ENCODE peak calls at places on chromosomes 6 and 20, in four cellular contexts. One of them, this sample, is unnamed.

GRCh38 chr6:3245216-3245615 is 13.5 kb upstream of the PSMG4 start:
- DNase-seq in psoas muscle: no peak
- DNase-seq in ovary: no peak
- DNase-seq in lower lobe of right lung: no peak
- DNase-seq in this sample: no peak

GRCh38 chr20:3691897-3692296 is 10.1 kb upstream of the ADAM33 start:
- DNase-seq in psoas muscle: no peak
- DNase-seq in ovary: no peak
- DNase-seq in lower lobe of right lung: no peak
- DNase-seq in this sample: no peak

GRCh38 chr20:19056909-19057308 is 155.5 kb upstream of the SLC24A3 start:
- DNase-seq in psoas muscle: no peak
- DNase-seq in ovary: no peak
- DNase-seq in lower lobe of right lung: no peak
- DNase-seq in this sample: no peak

GRCh38 chr6:151690303-151690702 is 117.2 kb upstream of the ESR1 start:
- DNase-seq in psoas muscle: no peak
- DNase-seq in ovary: no peak
- DNase-seq in lower lobe of right lung: no peak
- DNase-seq in this sample: no peak

GRCh38 chr20:34037767-34038166 is 44.1 kb downstream of the RALY start:
- DNase-seq in psoas muscle: peak
- DNase-seq in ovary: peak
- DNase-seq in lower lobe of right lung: no peak
- DNase-seq in this sample: no peak

GRCh38 chr6:52726741-52727535 is 36.3 kb downstream of the GSTA2 start:
- DNase-seq in psoas muscle: no peak
- DNase-seq in ovary: no peak
- DNase-seq in lower lobe of right lung: no peak
- DNase-seq in this sample: no peak

GRCh38 chr6:106117579-106117978 is 31.4 kb downstream of the PRDM1 start:
- DNase-seq in psoas muscle: no peak
- DNase-seq in ovary: no peak
- DNase-seq in lower lobe of right lung: no peak
- DNase-seq in this sample: no peak

GRCh38 chr20:4966826-4967751 is 34.2 kb downstream of the SLC23A2 start:
- DNase-seq in psoas muscle: no peak
- DNase-seq in ovary: no peak
- DNase-seq in lower lobe of right lung: no peak
- DNase-seq in this sample: no peak

GRCh38 chr6:79461205-79461604 is 76.0 kb downstream of the LCA5 start:
- DNase-seq in psoas muscle: no peak
- DNase-seq in ovary: no peak
- DNase-seq in lower lobe of right lung: no peak
- DNase-seq in this sample: no peak

GRCh38 chr20:51132286-51132810 is 109.4 kb upstream of the KCNG1 start:
- DNase-seq in psoas muscle: no peak
- DNase-seq in ovary: no peak
- DNase-seq in lower lobe of right lung: no peak
- DNase-seq in this sample: no peak

GRCh38 chr6:54020311-54020710 is 90.9 kb upstream of the MLIP start:
- DNase-seq in psoas muscle: no peak
- DNase-seq in ovary: no peak
- DNase-seq in lower lobe of right lung: no peak
- DNase-seq in this sample: no peak

GRCh38 chr6:141562181-141562800 is 570.4 kb upstream of the GJE1 start:
- DNase-seq in psoas muscle: peak
- DNase-seq in ovary: peak
- DNase-seq in lower lobe of right lung: peak
- DNase-seq in this sample: peak

GRCh38 chr6:28875348-28875747 is 48.4 kb downstream of the TRIM27 start:
- DNase-seq in psoas muscle: no peak
- DNase-seq in ovary: no peak
- DNase-seq in lower lobe of right lung: no peak
- DNase-seq in this sample: no peak

GRCh38 chr20:31701591-31701990 is 21.1 kb downstream of the BCL2L1 start:
- DNase-seq in psoas muscle: no peak
- DNase-seq in ovary: no peak
- DNase-seq in lower lobe of right lung: no peak
- DNase-seq in this sample: no peak

GRCh38 chr20:31698243-31698802 is 24.3 kb downstream of the BCL2L1 start:
- DNase-seq in psoas muscle: no peak
- DNase-seq in ovary: no peak
- DNase-seq in lower lobe of right lung: no peak
- DNase-seq in this sample: no peak

GRCh38 chr20:31700747-31701146 is 21.9 kb downstream of the BCL2L1 start:
- DNase-seq in psoas muscle: no peak
- DNase-seq in ovary: no peak
- DNase-seq in lower lobe of right lung: no peak
- DNase-seq in this sample: no peak

GRCh38 chr20:31698803-31699718 is 23.6 kb downstream of the BCL2L1 start:
- DNase-seq in psoas muscle: peak
- DNase-seq in ovary: no peak
- DNase-seq in lower lobe of right lung: peak
- DNase-seq in this sample: no peak

GRCh38 chr20:31699801-31700728 is 22.6 kb downstream of the BCL2L1 start:
- DNase-seq in psoas muscle: no peak
- DNase-seq in ovary: no peak
- DNase-seq in lower lobe of right lung: no peak
- DNase-seq in this sample: no peak
- H3K27ac ChIP-seq in psoas muscle: peak
- H3K27ac ChIP-seq in ovary: no peak
- H3K27ac ChIP-seq in lower lobe of right lung: peak
- H3K27ac ChIP-seq in this sample: peak

DNA sequence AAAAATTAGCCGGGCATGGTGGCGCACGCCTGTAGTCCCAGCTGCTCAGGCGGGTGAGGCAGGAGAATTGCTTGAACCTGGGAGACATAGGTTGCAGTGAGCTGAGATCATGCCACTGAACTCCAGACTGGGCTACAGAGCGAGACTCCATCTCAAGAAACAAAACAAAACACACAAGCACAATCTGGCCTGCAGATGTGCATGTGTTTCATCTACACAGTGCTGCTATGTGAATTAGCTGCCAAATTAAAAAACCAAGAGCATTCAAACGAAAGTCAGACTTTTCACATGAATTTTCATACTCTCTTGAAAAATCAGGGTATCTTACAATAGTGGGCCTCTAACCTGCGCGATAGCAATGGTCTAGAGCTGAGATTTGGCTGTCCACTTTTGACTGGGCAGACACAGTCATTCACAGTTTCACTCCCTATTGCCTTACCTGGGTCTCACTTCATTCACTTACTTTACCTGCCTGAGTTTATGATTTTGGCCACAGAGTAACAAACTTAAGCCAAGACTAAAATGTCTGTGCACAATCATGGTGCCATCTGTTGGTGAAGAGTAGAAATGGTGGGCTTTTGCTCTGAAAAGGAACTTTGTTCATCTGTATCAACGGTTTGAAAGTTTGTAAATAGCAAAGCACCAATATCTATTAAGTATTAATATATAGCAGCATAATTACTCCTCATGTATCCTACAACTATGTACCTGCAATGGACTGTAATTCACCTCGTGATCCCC is 138.4 kb upstream of the UST start:
- DNase-seq in psoas muscle: no peak
- DNase-seq in ovary: no peak
- DNase-seq in lower lobe of right lung: no peak
- DNase-seq in this sample: no peak
- TF ChIP-seq CTCF in psoas muscle: peak
- TF ChIP-seq CTCF in ovary: no peak
- TF ChIP-seq CTCF in lower lobe of right lung: peak
- TF ChIP-seq CTCF in this sample: no peak

GRCh38 chr6:122161136-122161535 is 238.3 kb upstream of the HSF2 start:
- DNase-seq in psoas muscle: no peak
- DNase-seq in ovary: no peak
- DNase-seq in lower lobe of right lung: no peak
- DNase-seq in this sample: no peak
- H3K27ac ChIP-seq in psoas muscle: no peak
- H3K27ac ChIP-seq in ovary: no peak
- H3K27ac ChIP-seq in lower lobe of right lung: no peak
- H3K27ac ChIP-seq in this sample: no peak

GRCh38 chr6:89597988-89598387 is 40.6 kb downstream of the LYRM2 start:
- DNase-seq in psoas muscle: no peak
- DNase-seq in ovary: no peak
- DNase-seq in lower lobe of right lung: no peak
- DNase-seq in this sample: no peak
- TF ChIP-seq CTCF in psoas muscle: no peak
- TF ChIP-seq CTCF in ovary: no peak
- TF ChIP-seq CTCF in lower lobe of right lung: peak
- TF ChIP-seq CTCF in this sample: no peak

DNA sequence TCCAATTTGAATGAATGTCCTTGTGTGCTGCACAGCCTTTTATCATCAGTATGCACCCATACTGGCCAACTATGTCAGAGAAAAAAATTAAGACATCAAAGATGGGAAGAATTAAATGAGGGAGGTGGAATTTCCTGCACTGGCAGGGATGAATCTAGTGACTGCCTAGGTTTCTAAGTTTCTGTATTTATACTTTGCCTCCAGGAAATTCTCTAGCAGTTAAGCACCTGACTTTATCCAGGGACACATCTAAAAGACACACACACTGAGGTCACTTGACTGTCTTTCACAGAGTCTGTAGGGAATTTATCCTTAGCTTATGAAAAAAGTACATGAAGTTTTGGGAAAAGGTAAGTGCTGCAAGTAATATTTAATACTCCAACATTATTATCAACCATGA is 636.5 kb upstream of the PTCHD4 start:
- DNase-seq in psoas muscle: no peak
- DNase-seq in ovary: no peak
- DNase-seq in lower lobe of right lung: no peak
- DNase-seq in this sample: no peak
- H3K27ac ChIP-seq in psoas muscle: no peak
- H3K27ac ChIP-seq in ovary: no peak
- H3K27ac ChIP-seq in lower lobe of right lung: no peak
- H3K27ac ChIP-seq in this sample: no peak

This sample was measured in spleen.